ENCODE peak calls at places on chromosomes 6 and 20, in ten cellular contexts. One of them, this sample, is unnamed.

GRCh38 chr6:19413323-19413722 is 423.8 kb upstream of the ID4 start:
- DNase-seq in PC-9: no peak
- DNase-seq in H9: no peak
- DNase-seq in lower lobe of right lung: no peak
- DNase-seq in brain microvascular endothelial cell: peak
- DNase-seq in right atrium auricular region: no peak
- DNase-seq in psoas muscle: no peak
- DNase-seq in esophagus squamous epithelium: no peak
- DNase-seq in uterus: no peak
- DNase-seq in colonic mucosa: no peak
- DNase-seq in this sample: no peak

GRCh38 chr6:90319044-90319443 is 22.4 kb upstream of the BACH2 start:
- DNase-seq in PC-9: no peak
- DNase-seq in H9: no peak
- DNase-seq in lower lobe of right lung: no peak
- DNase-seq in brain microvascular endothelial cell: no peak
- DNase-seq in right atrium auricular region: no peak
- DNase-seq in psoas muscle: no peak
- DNase-seq in esophagus squamous epithelium: no peak
- DNase-seq in uterus: no peak
- DNase-seq in colonic mucosa: no peak
- DNase-seq in this sample: no peak

GRCh38 chr20:6169251-6169650 is 46.4 kb upstream of the FERMT1 start:
- DNase-seq in PC-9: no peak
- DNase-seq in H9: no peak
- DNase-seq in lower lobe of right lung: no peak
- DNase-seq in brain microvascular endothelial cell: peak
- DNase-seq in right atrium auricular region: no peak
- DNase-seq in psoas muscle: no peak
- DNase-seq in esophagus squamous epithelium: no peak
- DNase-seq in uterus: no peak
- DNase-seq in colonic mucosa: no peak
- DNase-seq in this sample: no peak

GRCh38 chr6:27139753-27140522 is 107.6 kb upstream of the PRSS16 start:
- DNase-seq in PC-9: no peak
- DNase-seq in H9: no peak
- DNase-seq in lower lobe of right lung: no peak
- DNase-seq in brain microvascular endothelial cell: no peak
- DNase-seq in right atrium auricular region: no peak
- DNase-seq in psoas muscle: no peak
- DNase-seq in esophagus squamous epithelium: no peak
- DNase-seq in uterus: no peak
- DNase-seq in colonic mucosa: peak
- DNase-seq in this sample: no peak

GRCh38 chr6:43282636-43283513 is 15.2 kb upstream of the SLC22A7 start:
- DNase-seq in PC-9: no peak
- DNase-seq in H9: no peak
- DNase-seq in lower lobe of right lung: no peak
- DNase-seq in brain microvascular endothelial cell: no peak
- DNase-seq in right atrium auricular region: no peak
- DNase-seq in psoas muscle: no peak
- DNase-seq in esophagus squamous epithelium: no peak
- DNase-seq in uterus: no peak
- DNase-seq in colonic mucosa: no peak
- DNase-seq in this sample: no peak

GRCh38 chr20:63934271-63935068 is 21.7 kb downstream of the UCKL1 start:
- DNase-seq in PC-9: no peak
- DNase-seq in H9: no peak
- DNase-seq in lower lobe of right lung: no peak
- DNase-seq in brain microvascular endothelial cell: no peak
- DNase-seq in right atrium auricular region: no peak
- DNase-seq in psoas muscle: no peak
- DNase-seq in esophagus squamous epithelium: no peak
- DNase-seq in uterus: no peak
- DNase-seq in colonic mucosa: no peak
- DNase-seq in this sample: no peak

GRCh38 chr20:19653328-19653727 is 104.7 kb upstream of the RIN2 start:
- DNase-seq in PC-9: no peak
- DNase-seq in H9: no peak
- DNase-seq in lower lobe of right lung: no peak
- DNase-seq in brain microvascular endothelial cell: no peak
- DNase-seq in right atrium auricular region: no peak
- DNase-seq in psoas muscle: no peak
- DNase-seq in esophagus squamous epithelium: no peak
- DNase-seq in uterus: no peak
- DNase-seq in colonic mucosa: no peak
- DNase-seq in this sample: no peak

GRCh38 chr6:70398783-70399730 is 14.3 kb upstream of the FAM135A start:
- DNase-seq in PC-9: peak
- DNase-seq in H9: no peak
- DNase-seq in lower lobe of right lung: peak
- DNase-seq in brain microvascular endothelial cell: peak
- DNase-seq in right atrium auricular region: no peak
- DNase-seq in psoas muscle: no peak
- DNase-seq in esophagus squamous epithelium: no peak
- DNase-seq in uterus: no peak
- DNase-seq in colonic mucosa: peak
- DNase-seq in this sample: no peak

GRCh38 chr6:132188865-132189264 is 212.4 kb downstream of the MOXD1 start:
- DNase-seq in PC-9: no peak
- DNase-seq in H9: no peak
- DNase-seq in lower lobe of right lung: no peak
- DNase-seq in brain microvascular endothelial cell: peak
- DNase-seq in right atrium auricular region: no peak
- DNase-seq in psoas muscle: no peak
- DNase-seq in esophagus squamous epithelium: no peak
- DNase-seq in uterus: no peak
- DNase-seq in colonic mucosa: no peak
- DNase-seq in this sample: no peak

GRCh38 chr20:62236674-62236996 is 1.7 kb upstream of the OSBPL2 start:
- DNase-seq in PC-9: no peak
- DNase-seq in H9: peak
- DNase-seq in lower lobe of right lung: no peak
- DNase-seq in brain microvascular endothelial cell: no peak
- DNase-seq in right atrium auricular region: no peak
- DNase-seq in psoas muscle: no peak
- DNase-seq in esophagus squamous epithelium: no peak
- DNase-seq in uterus: no peak
- DNase-seq in colonic mucosa: no peak
- DNase-seq in this sample: no peak

GRCh38 chr6:17585766-17586502 is 14.2 kb upstream of the FAM8A1 start:
- DNase-seq in PC-9: no peak
- DNase-seq in H9: peak
- DNase-seq in lower lobe of right lung: peak
- DNase-seq in brain microvascular endothelial cell: no peak
- DNase-seq in right atrium auricular region: no peak
- DNase-seq in psoas muscle: no peak
- DNase-seq in esophagus squamous epithelium: no peak
- DNase-seq in uterus: no peak
- DNase-seq in colonic mucosa: peak
- DNase-seq in this sample: no peak
- TF ChIP-seq CTCF in PC-9: peak
- TF ChIP-seq CTCF in H9: peak
- TF ChIP-seq CTCF in lower lobe of right lung: peak
- TF ChIP-seq CTCF in brain microvascular endothelial cell: peak
- TF ChIP-seq CTCF in right atrium auricular region: no peak
- TF ChIP-seq CTCF in psoas muscle: no peak
- TF ChIP-seq CTCF in esophagus squamous epithelium: peak
- TF ChIP-seq CTCF in uterus: no peak
- TF ChIP-seq CTCF in colonic mucosa: peak
- TF ChIP-seq CTCF in this sample: no peak

GRCh38 chr20:40687384-40688128 is 1.5 kb downstream of the MAFB start:
- DNase-seq in PC-9: no peak
- DNase-seq in H9: peak
- DNase-seq in lower lobe of right lung: peak
- DNase-seq in brain microvascular endothelial cell: no peak
- DNase-seq in right atrium auricular region: peak
- DNase-seq in psoas muscle: peak
- DNase-seq in esophagus squamous epithelium: no peak
- DNase-seq in uterus: peak
- DNase-seq in colonic mucosa: no peak
- DNase-seq in this sample: no peak

GRCh38 chr20:40686434-40686882 is 2.6 kb downstream of the MAFB start:
- DNase-seq in PC-9: no peak
- DNase-seq in H9: no peak
- DNase-seq in lower lobe of right lung: no peak
- DNase-seq in brain microvascular endothelial cell: no peak
- DNase-seq in right atrium auricular region: no peak
- DNase-seq in psoas muscle: no peak
- DNase-seq in esophagus squamous epithelium: no peak
- DNase-seq in uterus: no peak
- DNase-seq in colonic mucosa: no peak
- DNase-seq in this sample: no peak

GRCh38 chr20:40688129-40689099 is 622 bp downstream of the MAFB start:
- DNase-seq in PC-9: no peak
- DNase-seq in H9: peak
- DNase-seq in lower lobe of right lung: peak
- DNase-seq in brain microvascular endothelial cell: no peak
- DNase-seq in right atrium auricular region: no peak
- DNase-seq in psoas muscle: peak
- DNase-seq in esophagus squamous epithelium: no peak
- DNase-seq in uterus: no peak
- DNase-seq in colonic mucosa: no peak
- DNase-seq in this sample: no peak

GRCh38 chr20:40685349-40685748 is 3.7 kb downstream of the MAFB start:
- DNase-seq in PC-9: no peak
- DNase-seq in H9: no peak
- DNase-seq in lower lobe of right lung: no peak
- DNase-seq in brain microvascular endothelial cell: no peak
- DNase-seq in right atrium auricular region: no peak
- DNase-seq in psoas muscle: no peak
- DNase-seq in esophagus squamous epithelium: no peak
- DNase-seq in uterus: no peak
- DNase-seq in colonic mucosa: no peak
- DNase-seq in this sample: no peak

GRCh38 chr20:40686893-40687292 is 2.1 kb downstream of the MAFB start:
- DNase-seq in PC-9: no peak
- DNase-seq in H9: peak
- DNase-seq in lower lobe of right lung: no peak
- DNase-seq in brain microvascular endothelial cell: no peak
- DNase-seq in right atrium auricular region: no peak
- DNase-seq in psoas muscle: no peak
- DNase-seq in esophagus squamous epithelium: no peak
- DNase-seq in uterus: no peak
- DNase-seq in colonic mucosa: no peak
- DNase-seq in this sample: no peak
- H3K27ac ChIP-seq in PC-9: no peak
- H3K27ac ChIP-seq in H9: no peak
- H3K27ac ChIP-seq in lower lobe of right lung: peak
- H3K27ac ChIP-seq in brain microvascular endothelial cell: no peak
- H3K27ac ChIP-seq in right atrium auricular region: peak
- H3K27ac ChIP-seq in psoas muscle: peak
- H3K27ac ChIP-seq in esophagus squamous epithelium: peak
- H3K27ac ChIP-seq in uterus: peak
- H3K27ac ChIP-seq in colonic mucosa: peak
- H3K27ac ChIP-seq in this sample: no peak

GRCh38 chr6:101397199-101397598 is 3.7 kb downstream of the GRIK2 start:
- DNase-seq in PC-9: no peak
- DNase-seq in H9: no peak
- DNase-seq in lower lobe of right lung: no peak
- DNase-seq in brain microvascular endothelial cell: no peak
- DNase-seq in right atrium auricular region: no peak
- DNase-seq in psoas muscle: no peak
- DNase-seq in esophagus squamous epithelium: no peak
- DNase-seq in uterus: no peak
- DNase-seq in colonic mucosa: no peak
- DNase-seq in this sample: no peak
- TF ChIP-seq CTCF in PC-9: peak
- TF ChIP-seq CTCF in H9: peak
- TF ChIP-seq CTCF in lower lobe of right lung: no peak
- TF ChIP-seq CTCF in brain microvascular endothelial cell: peak
- TF ChIP-seq CTCF in right atrium auricular region: no peak
- TF ChIP-seq CTCF in psoas muscle: no peak
- TF ChIP-seq CTCF in esophagus squamous epithelium: peak
- TF ChIP-seq CTCF in uterus: no peak
- TF ChIP-seq CTCF in colonic mucosa: no peak
- TF ChIP-seq CTCF in this sample: no peak

GRCh38 chr20:49886571-49887203 is 28.6 kb downstream of the SPATA2 start:
- DNase-seq in PC-9: no peak
- DNase-seq in H9: no peak
- DNase-seq in lower lobe of right lung: no peak
- DNase-seq in brain microvascular endothelial cell: no peak
- DNase-seq in right atrium auricular region: no peak
- DNase-seq in psoas muscle: no peak
- DNase-seq in esophagus squamous epithelium: no peak
- DNase-seq in uterus: no peak
- DNase-seq in colonic mucosa: no peak
- DNase-seq in this sample: no peak
- H3K27ac ChIP-seq in PC-9: no peak
- H3K27ac ChIP-seq in H9: no peak
- H3K27ac ChIP-seq in lower lobe of right lung: peak
- H3K27ac ChIP-seq in brain microvascular endothelial cell: no peak
- H3K27ac ChIP-seq in right atrium auricular region: peak
- H3K27ac ChIP-seq in psoas muscle: peak
- H3K27ac ChIP-seq in esophagus squamous epithelium: peak
- H3K27ac ChIP-seq in uterus: peak
- H3K27ac ChIP-seq in colonic mucosa: no peak
- H3K27ac ChIP-seq in this sample: no peak

DNA sequence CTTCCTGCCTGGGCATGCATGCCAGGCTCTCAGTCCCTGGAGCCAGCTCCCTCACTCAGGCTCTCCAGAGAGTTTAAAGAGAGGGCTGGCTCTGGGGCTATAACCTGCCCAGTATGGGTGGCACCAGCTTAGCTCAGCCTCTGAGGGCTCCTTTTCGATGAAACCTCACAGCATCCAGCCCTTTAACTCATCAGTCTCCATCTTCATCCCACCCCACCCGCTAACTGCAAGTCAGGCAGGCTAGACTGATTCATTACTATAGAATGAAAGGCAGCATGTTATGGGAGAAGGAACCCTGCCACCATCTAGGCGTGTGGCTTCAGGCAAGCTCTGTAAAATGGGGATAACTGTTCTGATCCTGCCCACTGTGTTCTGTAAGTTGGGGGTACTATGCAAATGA is 53.5 kb downstream of the RAB44 start:
- DNase-seq in PC-9: no peak
- DNase-seq in H9: no peak
- DNase-seq in lower lobe of right lung: no peak
- DNase-seq in brain microvascular endothelial cell: no peak
- DNase-seq in right atrium auricular region: no peak
- DNase-seq in psoas muscle: no peak
- DNase-seq in esophagus squamous epithelium: no peak
- DNase-seq in uterus: no peak
- DNase-seq in colonic mucosa: no peak
- DNase-seq in this sample: no peak
- TF ChIP-seq CTCF in PC-9: no peak
- TF ChIP-seq CTCF in H9: no peak
- TF ChIP-seq CTCF in lower lobe of right lung: no peak
- TF ChIP-seq CTCF in brain microvascular endothelial cell: no peak
- TF ChIP-seq CTCF in right atrium auricular region: no peak
- TF ChIP-seq CTCF in psoas muscle: no peak
- TF ChIP-seq CTCF in esophagus squamous epithelium: no peak
- TF ChIP-seq CTCF in uterus: no peak
- TF ChIP-seq CTCF in colonic mucosa: no peak
- TF ChIP-seq CTCF in this sample: no peak

DNA sequence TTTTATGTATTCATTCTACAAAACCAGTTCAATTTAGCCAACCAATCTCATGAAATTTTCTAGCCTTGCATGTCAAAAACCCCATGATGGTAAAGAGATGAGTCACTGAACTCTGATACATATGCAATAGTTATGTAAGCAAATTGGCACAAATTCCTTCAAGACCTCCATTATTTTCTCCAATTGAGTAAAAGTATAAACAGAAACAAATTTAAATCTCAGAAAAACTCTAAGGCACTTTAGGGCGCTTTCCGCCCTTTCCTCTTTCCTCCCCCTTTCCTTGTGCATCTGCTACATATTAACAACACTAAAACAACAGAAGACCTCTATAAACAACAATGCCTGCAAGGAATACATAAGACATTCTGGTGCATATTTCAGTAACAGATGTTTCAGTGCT is 48.5 kb downstream of the KIF13A start:
- DNase-seq in PC-9: no peak
- DNase-seq in H9: no peak
- DNase-seq in lower lobe of right lung: no peak
- DNase-seq in brain microvascular endothelial cell: no peak
- DNase-seq in right atrium auricular region: no peak
- DNase-seq in psoas muscle: no peak
- DNase-seq in esophagus squamous epithelium: no peak
- DNase-seq in uterus: no peak
- DNase-seq in colonic mucosa: no peak
- DNase-seq in this sample: no peak
- H3K27ac ChIP-seq in PC-9: no peak
- H3K27ac ChIP-seq in H9: peak
- H3K27ac ChIP-seq in lower lobe of right lung: no peak
- H3K27ac ChIP-seq in brain microvascular endothelial cell: no peak
- H3K27ac ChIP-seq in right atrium auricular region: no peak
- H3K27ac ChIP-seq in psoas muscle: no peak
- H3K27ac ChIP-seq in esophagus squamous epithelium: no peak
- H3K27ac ChIP-seq in uterus: no peak
- H3K27ac ChIP-seq in colonic mucosa: no peak
- H3K27ac ChIP-seq in this sample: no peak

This sample was measured in CD4-positive, alpha-beta T cell.